ENCODE peak calls at places on chromosome 12, in nine cellular contexts. S, X, W, Z, Q, D, F, C and E are unnamed samples.

GRCh38 chr12:66092559-66093269 is 37.8 kb downstream of the LLPH start:
- DNase-seq in S (peak), X (no peak), W (no peak), Z (no peak), Q (no peak), D (no peak), F (peak), C (peak), E (no peak)

GRCh38 chr12:64903738-64904137 is 79.3 kb downstream of the TBC1D30 start:
- DNase-seq in S (peak), X (no peak), W (no peak), Z (no peak), Q (no peak), D (no peak), F (no peak), C (no peak), E (no peak)

GRCh38 chr12:22250762-22251161 is 83.7 kb downstream of the ST8SIA1 start:
- DNase-seq in S (no peak), X (no peak), W (no peak), Z (no peak), Q (no peak), D (no peak), F (peak), C (no peak), E (no peak)

GRCh38 chr12:7190268-7191055 is 976 bp downstream of the PEX5 start:
- DNase-seq in S (no peak), X (no peak), W (peak), Z (peak), Q (no peak), D (peak), F (peak), C (no peak), E (no peak)

GRCh38 chr12:74586251-74586650 is 48.6 kb downstream of the ATXN7L3B start:
- DNase-seq in S (no peak), X (no peak), W (no peak), Z (no peak), Q (no peak), D (no peak), F (no peak), C (no peak), E (no peak)

GRCh38 chr12:62613092-62613491 is 146.5 kb downstream of the MON2 start:
- DNase-seq in S (no peak), X (no peak), W (no peak), Z (no peak), Q (no peak), D (no peak), F (no peak), C (no peak), E (no peak)

GRCh38 chr12:2017724-2018337 is 13.6 kb upstream of the DCP1B start:
- DNase-seq in S (no peak), X (no peak), W (no peak), Z (no peak), Q (no peak), D (no peak), F (no peak), C (no peak), E (no peak)

GRCh38 chr12:102376251-102376747 is 104.1 kb downstream of the IGF1 start:
- DNase-seq in S (no peak), X (no peak), W (no peak), Z (no peak), Q (no peak), D (no peak), F (peak), C (no peak), E (peak)

GRCh38 chr12:98127336-98127679 is 388.1 kb upstream of the TMPO start:
- DNase-seq in S (no peak), X (no peak), W (no peak), Z (no peak), Q (no peak), D (no peak), F (no peak), C (no peak), E (no peak)

GRCh38 chr12:120012067-120012621 is 23.1 kb downstream of the BICDL1 start:
- DNase-seq in S (peak), X (no peak), W (peak), Z (no peak), Q (no peak), D (no peak), F (peak), C (no peak), E (peak)

GRCh38 chr12:77941396-77941795 is 110.7 kb downstream of the NAV3 start:
- DNase-seq in S (no peak), X (no peak), W (no peak), Z (no peak), Q (no peak), D (no peak), F (peak), C (no peak), E (no peak)

GRCh38 chr12:121190523-121191031 is 19.4 kb upstream of the P2RX4 start:
- DNase-seq in S (peak), X (peak), W (no peak), Z (peak), Q (peak), D (no peak), F (peak), C (no peak), E (no peak)

GRCh38 chr12:13164271-13164670 is 32.3 kb upstream of the EMP1 start:
- DNase-seq in S (no peak), X (no peak), W (no peak), Z (no peak), Q (no peak), D (no peak), F (no peak), C (no peak), E (no peak)

GRCh38 chr12:47700263-47700662 is 5.6 kb downstream of the RPAP3 start:
- DNase-seq in S (no peak), X (no peak), W (no peak), Z (no peak), Q (no peak), D (no peak), F (no peak), C (no peak), E (no peak)

GRCh38 chr12:117363263-117363662 is 1.8 kb upstream of the NOS1 start:
- DNase-seq in S (no peak), X (no peak), W (no peak), Z (no peak), Q (no peak), D (no peak), F (no peak), C (no peak), E (no peak)

GRCh38 chr12:12661086-12661485 is 34.9 kb downstream of the GPR19 start:
- DNase-seq in S (peak), X (peak), W (no peak), Z (peak), Q (peak), D (no peak), F (peak), C (no peak), E (no peak)

GRCh38 chr12:93568091-93568490 is 4.4 kb upstream of the SOCS2 start:
- DNase-seq in S (no peak), X (no peak), W (no peak), Z (no peak), Q (no peak), D (no peak), F (no peak), C (no peak), E (no peak)

GRCh38 chr12:125025836-125026235 is 32.4 kb downstream of the BRI3BP start:
- DNase-seq in S (no peak), X (no peak), W (no peak), Z (no peak), Q (no peak), D (no peak), F (no peak), C (no peak), E (no peak)

GRCh38 chr12:6285532-6286306 is 24.8 kb upstream of the PLEKHG6 start:
- DNase-seq in S (peak), X (no peak), W (no peak), Z (peak), Q (no peak), D (no peak), F (no peak), C (no peak), E (no peak)

GRCh38 chr12:100675432-100675831 is 101.9 kb downstream of the GAS2L3 start:
- DNase-seq in S (peak), X (peak), W (no peak), Z (peak), Q (peak), D (peak), F (peak), C (peak), E (no peak)

GRCh38 chr12:121170581-121171260 is 38.0 kb downstream of the P2RX7 start:
- DNase-seq in S (peak), X (peak), W (no peak), Z (no peak), Q (no peak), D (no peak), F (peak), C (no peak), E (no peak)

GRCh38 chr12:23895792-23896218 is 53.7 kb downstream of the SOX5 start:
- DNase-seq in S (peak), X (no peak), W (no peak), Z (no peak), Q (no peak), D (peak), F (peak), C (no peak), E (no peak)

GRCh38 chr12:25986169-25986568 is 27.7 kb downstream of the RASSF8 start:
- DNase-seq in S (no peak), X (no peak), W (no peak), Z (no peak), Q (no peak), D (no peak), F (no peak), C (no peak), E (no peak)